ENCODE peak calls at places on chromosomes 2 and 18, in four cellular contexts. One of them, this sample, is unnamed.

GRCh38 chr2:37614061-37614802 is 57.2 kb downstream of the CDC42EP3 start:
- DNase-seq in astrocyte: peak
- DNase-seq in SK-N-SH: no peak
- DNase-seq in neural progenitor cell: no peak
- DNase-seq in this sample: no peak

GRCh38 chr2:8767324-8767723 is 70.1 kb downstream of the KIDINS220 start:
- DNase-seq in astrocyte: no peak
- DNase-seq in SK-N-SH: no peak
- DNase-seq in neural progenitor cell: no peak
- DNase-seq in this sample: no peak

GRCh38 chr2:71102981-71103681 is 26.9 kb downstream of the MCEE start:
- DNase-seq in astrocyte: no peak
- DNase-seq in SK-N-SH: no peak
- DNase-seq in neural progenitor cell: no peak
- DNase-seq in this sample: no peak

GRCh38 chr2:208000701-208001395 is 24.5 kb downstream of the PLEKHM3 start:
- DNase-seq in astrocyte: peak
- DNase-seq in SK-N-SH: no peak
- DNase-seq in neural progenitor cell: no peak
- DNase-seq in this sample: no peak

GRCh38 chr2:230873670-230874401 is 9.1 kb downstream of the ITM2C start:
- DNase-seq in astrocyte: no peak
- DNase-seq in SK-N-SH: no peak
- DNase-seq in neural progenitor cell: no peak
- DNase-seq in this sample: peak

GRCh38 chr2:113176696-113177355 is 3.1 kb downstream of the PSD4 start:
- DNase-seq in astrocyte: no peak
- DNase-seq in SK-N-SH: no peak
- DNase-seq in neural progenitor cell: no peak
- DNase-seq in this sample: no peak

GRCh38 chr2:139142252-139142651 is 362.1 kb upstream of the NXPH2 start:
- DNase-seq in astrocyte: peak
- DNase-seq in SK-N-SH: no peak
- DNase-seq in neural progenitor cell: peak
- DNase-seq in this sample: peak

GRCh38 chr18:36688020-36688965 is 140.5 kb downstream of the TPGS2 start:
- DNase-seq in astrocyte: no peak
- DNase-seq in SK-N-SH: peak
- DNase-seq in neural progenitor cell: peak
- DNase-seq in this sample: peak

GRCh38 chr18:61820842-61821241 is 72.0 kb downstream of the RNF152 start:
- DNase-seq in astrocyte: no peak
- DNase-seq in SK-N-SH: no peak
- DNase-seq in neural progenitor cell: no peak
- DNase-seq in this sample: no peak

DNA sequence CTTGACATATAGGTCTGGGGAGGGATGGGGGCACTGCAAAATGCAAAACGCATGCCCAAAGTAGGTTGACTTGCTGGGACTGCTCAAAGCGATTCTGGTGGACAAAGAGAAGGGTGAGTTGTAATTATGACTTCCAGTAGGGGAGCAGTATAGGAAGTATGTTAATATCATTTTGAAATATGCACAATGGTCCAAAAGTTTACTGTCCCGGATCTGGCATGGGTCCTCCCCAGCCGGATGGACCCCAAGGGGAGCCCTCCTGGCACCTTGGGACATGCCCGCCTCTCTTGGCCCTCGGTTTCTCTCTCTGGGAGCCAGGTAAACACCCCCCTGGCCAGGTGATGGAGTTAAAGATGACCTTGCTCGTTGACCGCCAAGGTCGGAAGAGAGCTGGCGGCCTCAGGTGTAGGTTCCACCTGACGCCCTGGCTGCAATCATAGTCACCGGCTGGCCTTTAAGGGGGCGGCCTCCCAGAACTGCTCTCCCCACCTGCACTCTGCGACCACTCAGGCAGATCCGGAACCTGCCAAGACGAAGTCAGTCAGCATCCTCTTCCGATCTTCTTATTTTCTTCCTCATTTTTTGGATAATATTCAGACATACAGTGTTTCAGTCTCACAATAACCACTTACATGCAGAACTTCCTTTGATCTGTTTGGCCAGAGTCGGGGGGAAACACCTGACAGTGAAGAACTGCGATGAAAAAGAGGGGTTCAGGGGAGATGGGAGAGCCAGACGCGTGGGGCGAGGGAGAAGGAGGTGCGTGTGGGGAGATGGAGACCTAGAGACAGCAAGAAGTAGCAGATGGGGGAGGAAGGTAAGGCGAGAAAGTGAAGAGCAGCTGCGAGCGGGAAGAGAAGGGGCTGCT is 148.3 kb downstream of the MEIS1 start:
- DNase-seq in astrocyte: no peak
- DNase-seq in SK-N-SH: no peak
- DNase-seq in neural progenitor cell: no peak
- DNase-seq in this sample: no peak
- H3K4me3 ChIP-seq in astrocyte: no peak
- H3K4me3 ChIP-seq in SK-N-SH: no peak
- H3K4me3 ChIP-seq in neural progenitor cell: no peak
- H3K4me3 ChIP-seq in this sample: no peak

GRCh38 chr2:222743263-222743865 is 71.9 kb downstream of the MOGAT1 start:
- DNase-seq in astrocyte: no peak
- DNase-seq in SK-N-SH: no peak
- DNase-seq in neural progenitor cell: no peak
- DNase-seq in this sample: no peak
- H3K9ac ChIP-seq in astrocyte: no peak
- H3K9ac ChIP-seq in SK-N-SH: no peak
- H3K9ac ChIP-seq in neural progenitor cell: no peak
- H3K9ac ChIP-seq in this sample: no peak

DNA sequence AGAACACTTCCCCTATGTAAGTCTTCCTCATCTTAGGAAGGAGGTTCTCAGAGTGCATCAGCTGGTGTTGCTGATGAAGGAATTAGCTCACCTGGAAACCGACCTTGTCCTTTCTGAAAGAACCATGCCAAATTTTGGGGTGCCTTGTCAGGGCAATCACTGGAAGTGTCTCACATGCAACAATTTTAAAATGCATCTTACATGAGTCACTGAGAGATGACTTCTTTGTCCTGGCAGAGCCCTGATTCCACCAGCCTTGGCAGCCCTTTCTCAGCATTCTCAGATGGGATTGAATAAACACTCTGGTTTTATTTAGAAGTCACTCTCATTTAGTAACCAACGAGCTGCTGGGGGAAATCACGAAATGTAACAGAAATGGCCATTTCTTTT is 3.8 kb upstream of the ATP8B1 start:
- DNase-seq in astrocyte: peak
- DNase-seq in SK-N-SH: no peak
- DNase-seq in neural progenitor cell: no peak
- DNase-seq in this sample: no peak
- H3K4me3 ChIP-seq in astrocyte: peak
- H3K4me3 ChIP-seq in SK-N-SH: peak
- H3K4me3 ChIP-seq in neural progenitor cell: no peak
- H3K4me3 ChIP-seq in this sample: no peak

GRCh38 chr18:23237524-23238151 is 102.4 kb downstream of the CABLES1 start:
- DNase-seq in astrocyte: peak
- DNase-seq in SK-N-SH: no peak
- DNase-seq in neural progenitor cell: peak
- DNase-seq in this sample: peak

GRCh38 chr18:23235860-23236259 is 100.6 kb downstream of the CABLES1 start:
- DNase-seq in astrocyte: no peak
- DNase-seq in SK-N-SH: no peak
- DNase-seq in neural progenitor cell: no peak
- DNase-seq in this sample: no peak

GRCh38 chr18:23238152-23238531 is 102.9 kb downstream of the CABLES1 start:
- DNase-seq in astrocyte: peak
- DNase-seq in SK-N-SH: no peak
- DNase-seq in neural progenitor cell: no peak
- DNase-seq in this sample: no peak

GRCh38 chr18:23235336-23235735 is 100.1 kb downstream of the CABLES1 start:
- DNase-seq in astrocyte: no peak
- DNase-seq in SK-N-SH: no peak
- DNase-seq in neural progenitor cell: no peak
- DNase-seq in this sample: no peak

DNA sequence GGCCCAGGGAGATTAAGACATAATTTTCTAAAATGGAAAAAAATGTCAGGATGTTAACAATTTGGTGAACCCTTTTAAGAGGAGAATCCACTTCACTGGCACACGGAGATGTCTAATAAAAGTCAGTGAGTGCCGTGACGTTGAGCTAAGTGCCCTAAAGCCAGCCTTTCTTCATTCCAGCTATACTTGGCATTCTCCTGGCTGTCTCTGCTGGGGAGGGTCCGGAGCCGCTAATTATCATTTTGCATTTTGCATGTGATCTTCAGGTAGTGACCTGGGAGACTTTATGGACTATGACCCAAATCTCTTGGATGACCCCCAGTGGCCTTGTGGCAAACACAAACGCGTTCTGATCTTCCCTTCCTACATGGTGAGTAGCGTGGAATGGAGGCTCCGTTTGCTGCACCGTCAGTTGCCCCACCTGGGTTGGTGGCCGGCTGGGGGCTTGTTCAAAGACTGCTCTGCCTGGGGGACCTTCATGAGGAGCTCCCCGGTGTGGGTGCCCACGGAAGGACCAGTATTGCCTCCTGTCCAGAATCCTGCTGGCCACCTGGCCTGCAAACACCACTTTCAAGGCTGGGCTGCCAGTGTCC is 101.7 kb downstream of the CABLES1 start:
- DNase-seq in astrocyte: no peak
- DNase-seq in SK-N-SH: no peak
- DNase-seq in neural progenitor cell: no peak
- DNase-seq in this sample: no peak
- H3K9ac ChIP-seq in astrocyte: peak
- H3K9ac ChIP-seq in SK-N-SH: no peak
- H3K9ac ChIP-seq in neural progenitor cell: no peak
- H3K9ac ChIP-seq in this sample: peak

This sample was measured in Karpas-422.